ENCODE peak calls at places on chromosomes 12 and 14, in five cellular contexts. W, C, R, V and M are unnamed samples.

GRCh38 chr12:93776581-93777018 is 99.4 kb downstream of the CRADD start:
- DNase-seq in W (no peak), C (no peak), R (no peak), V (no peak), M (no peak)

GRCh38 chr14:49858383-49858782 is 5.8 kb upstream of the NEMF start:
- DNase-seq in W (no peak), C (no peak), R (no peak), V (no peak), M (no peak)

GRCh38 chr12:42798811-42799438 is 209.4 kb upstream of the PRICKLE1 start:
- DNase-seq in W (no peak), C (no peak), R (no peak), V (no peak), M (no peak)

GRCh38 chr14:75430106-75430505 is 2.3 kb downstream of the JDP2 start:
- DNase-seq in W (no peak), C (peak; percentile 72), R (no peak), V (no peak), M (no peak)

GRCh38 chr12:46209165-46209564 is 59.7 kb downstream of the SLC38A1 start:
- DNase-seq in W (no peak), C (no peak), R (no peak), V (no peak), M (no peak)

GRCh38 chr12:132071001-132071810 is 72.9 kb downstream of the DDX51 start:
- DNase-seq in W (no peak), C (no peak), R (no peak), V (no peak), M (no peak)

GRCh38 chr12:27505124-27505523 is 18.9 kb upstream of the PPFIBP1 start:
- DNase-seq in W (no peak), C (no peak), R (no peak), V (no peak), M (no peak)

GRCh38 chr14:49173765-49174373 is 412.3 kb downstream of the RPS29 start:
- DNase-seq in W (no peak), C (no peak), R (no peak), V (peak; percentile 38), M (peak; percentile 28)

GRCh38 chr14:101072070-101072469 is 168.5 kb upstream of the RTL1 start:
- DNase-seq in W (peak; percentile 12), C (no peak), R (no peak), V (no peak), M (no peak)

GRCh38 chr14:89620436-89620835 is 203.4 kb upstream of the FOXN3 start:
- DNase-seq in W (no peak), C (no peak), R (no peak), V (no peak), M (no peak)
- H3K4me3 ChIP-seq in W (no peak overlapping the region), C (no peak overlapping the region), R (no peak overlapping the region), V (no peak overlapping the region), M (no peak overlapping the region)

GRCh38 chr12:67927815-67928214 is 61.4 kb upstream of the IFNG-AS1 start:
- DNase-seq in W (no peak), C (no peak), R (no peak), V (peak; percentile 44), M (no peak)

GRCh38 chr12:67927231-67927630 is 62.0 kb upstream of the IFNG-AS1 start:
- DNase-seq in W (no peak), C (no peak), R (no peak), V (no peak), M (no peak)

GRCh38 chr12:67925551-67925950 is 63.7 kb upstream of the IFNG-AS1 start:
- DNase-seq in W (no peak), C (no peak), R (no peak), V (no peak), M (no peak)

GRCh38 chr12:67925077-67925476 is 64.2 kb upstream of the IFNG-AS1 start:
- DNase-seq in W (no peak), C (no peak), R (no peak), V (no peak), M (no peak)

GRCh38 chr12:67926063-67926462 is 63.2 kb upstream of the IFNG-AS1 start:
- DNase-seq in W (no peak), C (no peak), R (no peak), V (no peak), M (no peak)
- TF ChIP-seq POLR2A in W (no peak), C (no peak), R (no peak), V (no peak), M (no peak)

GRCh38 chr14:105399441-105399775 is 1.1 kb downstream of the TEX22 start:
- DNase-seq in W (no peak), C (no peak), R (no peak), V (no peak), M (no peak)
- H3K4me3 ChIP-seq in W (no peak overlapping the region), C (peak overlapping the region; percentile 99), R (peak overlapping the region; percentile 86), V (peak overlapping the region; percentile 70), M (no peak overlapping the region)

GRCh38 chr12:115636546-115636945 is 640.9 kb downstream of the MED13L start:
- DNase-seq in W (no peak), C (no peak), R (no peak), V (no peak), M (no peak)

GRCh38 chr12:115630133-115630532 is 647.4 kb downstream of the MED13L start:
- DNase-seq in W (no peak), C (no peak), R (no peak), V (no peak), M (no peak)

DNA sequence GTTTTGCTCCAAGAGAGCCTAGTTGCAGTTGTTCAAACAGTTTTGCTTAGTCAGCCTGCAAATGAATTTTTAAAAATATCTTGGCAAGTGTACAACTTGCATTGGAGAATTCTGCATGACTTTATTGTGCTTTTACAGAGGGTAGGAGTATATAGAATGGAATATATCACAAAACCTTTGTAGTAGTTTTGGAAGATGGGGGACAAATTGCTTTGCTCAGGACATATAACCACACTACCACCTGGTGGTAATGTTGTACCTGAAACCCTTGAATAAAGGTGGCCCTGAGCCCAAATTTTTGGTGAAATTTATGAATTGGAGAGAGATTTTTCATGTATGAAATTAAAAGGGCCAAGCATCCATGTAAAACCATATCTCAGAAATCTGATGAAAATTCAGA is 645.2 kb downstream of the MED13L start:
- DNase-seq in W (no peak), C (no peak), R (no peak), V (no peak), M (no peak)
- TF ChIP-seq POLR2A in W (no peak), C (no peak), R (no peak), V (no peak), M (no peak)